ENCODE peak calls at places on chromosomes 13 and 19, in nine cellular contexts. Z is NT2/D1, W is IMR-90, T is fibroblast of pulmonary artery, X is DMS153, A is RCC 7860, M is mesenteric fat pad, B is hippocampal formation, Y is SHP77 treated with DMSO at 0.1 percent for 48 hours. J is an unnamed sample.

GRCh38 chr13:32408296-32408998 is 19.5 kb downstream of the N4BP2L1 start:
- DNase-seq in Y (no peak), T (no peak), B (no peak), M (no peak), Z (no peak), A (no peak), W (no peak), X (peak), J (no peak)

GRCh38 chr13:105678072-105678471 is 857.4 kb downstream of the EFNB2 start:
- DNase-seq in Y (no peak), M (no peak), X (no peak), W (no peak), B (no peak), Z (no peak), A (no peak), T (no peak), J (no peak)

GRCh38 chr19:12064266-12065099 is at the start of gene ZNF844:
- DNase-seq in T (peak), A (peak), B (peak), X (no peak), Y (no peak), Z (peak), W (peak), M (peak), J (no peak)

GRCh38 chr13:44653261-44653660 is 77.1 kb upstream of the TSC22D1 start:
- DNase-seq in T (no peak), X (no peak), Y (no peak), A (peak), B (no peak), Z (no peak), M (no peak), W (peak), J (no peak)

GRCh38 chr19:28519950-28520861 is 692.7 kb downstream of the UQCRFS1 start:
- DNase-seq in A (no peak), W (no peak), Y (peak), T (no peak), X (peak), Z (no peak), M (no peak), B (no peak), J (peak)

GRCh38 chr13:32639502-32640105 is 53.4 kb downstream of the PDS5B start:
- DNase-seq in M (no peak), W (peak), T (peak), A (peak), B (peak), Y (no peak), Z (peak), X (no peak), J (no peak)

GRCh38 chr19:50046649-50047503 is 21.1 kb downstream of the ZNF473 start:
- DNase-seq in X (no peak), T (peak), M (no peak), B (peak), A (no peak), W (peak), Y (peak), Z (peak), J (no peak)

GRCh38 chr19:13096968-13097330 is 5.7 kb downstream of the LYL1 start:
- DNase-seq in A (no peak), M (no peak), T (no peak), B (no peak), Z (no peak), X (no peak), W (no peak), Y (no peak), J (no peak)

GRCh38 chr13:108463365-108463764 is 166.0 kb upstream of the MYO16 start:
- DNase-seq in B (no peak), T (peak), M (no peak), X (no peak), A (peak), W (peak), Y (no peak), Z (no peak), J (no peak)

GRCh38 chr19:49592486-49593232 is 1.7 kb downstream of the PRR12 start:
- DNase-seq in M (no peak), Z (no peak), X (no peak), W (no peak), B (no peak), A (no peak), T (no peak), Y (no peak), J (peak)

J was measured in NCI-H1436.